ENCODE peak calls at places on chromosomes 6 and 20, in nine cellular contexts. G, S, P, O, W, C, A, B and Y are unnamed samples.

GRCh38 chr6:40754481-40755045 is 167.4 kb upstream of the LRFN2 start:
- DNase-seq in P (no peak), S (no peak), W (no peak), A (no peak), C (no peak), O (no peak), B (peak), G (no peak), Y (no peak)

GRCh38 chr6:110813813-110814487 is 1.3 kb downstream of the CDK19 start:
- DNase-seq in C (peak), A (no peak), P (no peak), W (peak), S (peak), O (peak), G (no peak), B (no peak), Y (no peak)

GRCh38 chr20:6489361-6490154 is 277.9 kb upstream of the BMP2 start:
- DNase-seq in P (no peak), W (no peak), S (no peak), A (peak), O (peak), C (no peak), B (no peak), G (no peak), Y (no peak)

GRCh38 chr6:167965602-167966539 is 31.6 kb upstream of the KIF25 start:
- DNase-seq in C (no peak), S (no peak), W (no peak), P (no peak), G (no peak), O (peak), B (no peak), A (no peak), Y (no peak)

GRCh38 chr6:6008648-6009421 is 2.1 kb upstream of the NRN1 start:
- DNase-seq in G (no peak), C (no peak), B (peak), O (peak), W (peak), P (peak), A (peak), S (peak), Y (peak)

GRCh38 chr20:59255256-59255655 is 45.2 kb upstream of the EDN3 start:
- DNase-seq in S (no peak), W (no peak), P (no peak), O (no peak), C (no peak), A (no peak), B (no peak), G (no peak), Y (no peak)

GRCh38 chr20:24379116-24379927 is 90.1 kb upstream of the SYNDIG1 start:
- DNase-seq in O (no peak), W (no peak), B (no peak), S (no peak), A (no peak), C (peak), G (no peak), P (peak), Y (no peak)

GRCh38 chr6:118719351-118720124 is 68.1 kb upstream of the CEP85L start:
- DNase-seq in G (peak), P (no peak), C (no peak), A (peak), W (no peak), B (no peak), O (no peak), S (no peak), Y (no peak)

GRCh38 chr6:44275271-44275748 is 5.1 kb downstream of the TMEM151B start:
- DNase-seq in W (no peak), P (no peak), S (no peak), B (no peak), G (no peak), A (no peak), C (no peak), O (no peak), Y (no peak)

GRCh38 chr6:158445426-158446085 is 114.3 kb upstream of the TMEM181 start:
- DNase-seq in B (no peak), P (no peak), S (no peak), G (no peak), W (no peak), C (no peak), O (no peak), A (no peak), Y (no peak)

GRCh38 chr20:24605937-24606455 is 136.6 kb downstream of the SYNDIG1 start:
- DNase-seq in C (no peak), P (no peak), W (no peak), A (no peak), B (no peak), O (no peak), G (no peak), S (no peak), Y (no peak)

GRCh38 chr20:21159658-21160380 is 33.9 kb downstream of the KIZ start:
- DNase-seq in B (no peak), S (no peak), C (no peak), A (no peak), P (no peak), O (no peak), W (no peak), G (no peak), Y (no peak)

GRCh38 chr6:135870722-135871121 is 19.2 kb downstream of the PDE7B start:
- DNase-seq in A (no peak), P (no peak), S (no peak), W (no peak), C (peak), O (no peak), G (no peak), B (no peak), Y (no peak)

GRCh38 chr6:118744261-118744941 is 93.0 kb upstream of the CEP85L start:
- DNase-seq in P (no peak), C (peak), W (no peak), O (no peak), B (no peak), G (no peak), A (no peak), S (no peak), Y (no peak)

GRCh38 chr20:7617797-7618196 is 322.5 kb downstream of the HAO1 start:
- DNase-seq in O (no peak), W (no peak), C (no peak), P (no peak), B (no peak), S (no peak), A (no peak), G (no peak), Y (no peak)

GRCh38 chr6:128597956-128598355 is 77.6 kb upstream of the PTPRK start:
- DNase-seq in O (no peak), A (no peak), W (no peak), C (no peak), S (no peak), P (no peak), G (no peak), B (no peak), Y (no peak)

GRCh38 chr20:49595811-49596545 is 28.0 kb upstream of the PTGIS start:
- DNase-seq in O (no peak), S (no peak), B (no peak), G (no peak), W (no peak), A (peak), P (peak), C (peak), Y (no peak)

GRCh38 chr6:88814909-88815308 is 148.5 kb downstream of the RNGTT start:
- DNase-seq in W (no peak), C (no peak), S (no peak), P (no peak), A (peak), B (no peak), O (no peak), G (no peak), Y (no peak)

GRCh38 chr20:47024461-47024937 is 129.9 kb downstream of the EYA2 start:
- DNase-seq in G (no peak), C (peak), O (no peak), P (no peak), W (no peak), A (no peak), B (no peak), S (no peak), Y (no peak)

GRCh38 chr6:7910298-7910653 is 312 bp downstream of the TXNDC5 start:
- DNase-seq in A (no peak), S (no peak), B (no peak), W (no peak), C (no peak), O (no peak), P (no peak), G (no peak), Y (no peak)

GRCh38 chr6:74410630-74411029 is 714.6 kb downstream of the CD109 start:
- DNase-seq in O (no peak), W (no peak), C (no peak), G (no peak), S (no peak), A (no peak), B (no peak), P (no peak), Y (no peak)

GRCh38 chr20:59737073-59737691 is 132.8 kb downstream of the PHACTR3 start:
- DNase-seq in C (no peak), S (no peak), A (peak), P (no peak), B (no peak), G (no peak), O (no peak), W (no peak), Y (no peak)

GRCh38 chr6:137571854-137572253 is 77.7 kb upstream of the OLIG3 start:
- DNase-seq in G (peak), S (peak), P (no peak), W (peak), O (peak), B (peak), C (peak), A (peak), Y (no peak)

GRCh38 chr6:33957391-33958207 is 153.8 kb upstream of the MLN start:
- DNase-seq in A (no peak), P (no peak), B (no peak), C (no peak), O (no peak), S (no peak), G (no peak), W (no peak), Y (no peak)

GRCh38 chr20:41095110-41095969 is 42.0 kb upstream of the PLCG1 start:
- DNase-seq in P (peak), C (peak), W (peak), G (peak), O (peak), B (peak), A (peak), S (peak), Y (no peak)

GRCh38 chr6:84137051-84137375 is 90.4 kb downstream of the CEP162 start:
- DNase-seq in O (no peak), G (no peak), S (no peak), P (no peak), W (no peak), B (no peak), A (no peak), C (no peak), Y (no peak)

GRCh38 chr6:110352603-110353303 is 5.4 kb downstream of the METTL24 start:
- DNase-seq in C (peak), S (peak), G (no peak), W (no peak), A (no peak), O (no peak), B (no peak), P (no peak), Y (no peak)

GRCh38 chr6:55621993-55622392 is 43.0 kb upstream of the HMGCLL1 start:
- DNase-seq in O (no peak), G (no peak), W (no peak), P (no peak), S (no peak), A (no peak), B (no peak), C (no peak), Y (no peak)

GRCh38 chr6:55621244-55621643 is 42.3 kb upstream of the HMGCLL1 start:
- DNase-seq in B (no peak), C (no peak), G (no peak), S (no peak), W (no peak), P (no peak), O (no peak), A (no peak), Y (no peak)

DNA sequence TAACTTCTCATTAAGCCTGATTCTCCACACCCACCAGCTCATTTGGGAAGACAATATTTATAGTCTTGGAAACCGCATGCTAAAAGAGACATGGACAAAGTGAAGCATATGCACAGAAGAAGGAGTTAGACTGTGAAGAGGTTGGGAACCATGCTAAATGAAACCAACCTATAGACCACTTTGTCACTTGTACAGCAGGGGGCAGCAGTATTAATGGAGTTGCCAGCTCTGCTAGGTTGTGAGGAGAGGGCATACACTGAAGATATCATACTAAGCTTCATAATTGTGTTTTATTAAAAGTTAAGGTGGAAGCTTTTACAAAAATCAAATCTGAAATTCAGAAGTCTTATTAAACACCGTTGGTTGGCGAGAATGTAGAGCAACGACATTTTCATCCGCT is 38.3 kb upstream of the HMGCLL1 start:
- DNase-seq in B (peak), C (peak), S (peak), G (no peak), P (no peak), A (no peak), W (peak), O (peak), Y (no peak)
- TF ChIP-seq CTCF in B (peak), C (peak), S (peak), G (no peak), P (no peak), A (no peak), W (peak), O (peak), Y (peak)

GRCh38 chr20:34078540-34078939 is 33.5 kb downstream of the EIF2S2 start:
- DNase-seq in B (no peak), O (no peak), S (no peak), C (no peak), G (no peak), P (no peak), W (no peak), A (no peak), Y (no peak)

GRCh38 chr20:34074101-34074760 is 37.8 kb downstream of the EIF2S2 start:
- DNase-seq in C (no peak), W (no peak), B (no peak), G (no peak), P (no peak), S (no peak), O (no peak), A (no peak), Y (no peak)

GRCh38 chr20:34072778-34073177 is 39.3 kb downstream of the EIF2S2 start:
- DNase-seq in W (no peak), O (no peak), S (no peak), C (no peak), P (no peak), G (no peak), B (no peak), A (no peak), Y (no peak)

GRCh38 chr20:34076952-34077351 is 35.1 kb downstream of the EIF2S2 start:
- DNase-seq in W (no peak), P (no peak), O (no peak), B (no peak), S (no peak), A (no peak), C (no peak), G (no peak), Y (no peak)

GRCh38 chr20:34075647-34076046 is 36.4 kb downstream of the EIF2S2 start:
- DNase-seq in O (no peak), G (no peak), C (no peak), S (no peak), P (no peak), W (no peak), A (no peak), B (peak), Y (no peak)
- TF ChIP-seq CTCF in O (no peak), G (no peak), C (no peak), S (peak), P (no peak), W (peak), A (no peak), B (no peak), Y (no peak)

GRCh38 chr6:46648869-46649488 is 3.6 kb downstream of the CYP39A1 start:
- DNase-seq in P (no peak), G (no peak), S (no peak), A (no peak), B (no peak), O (no peak), W (no peak), C (no peak), Y (no peak)
- TF ChIP-seq CTCF in P (no peak), G (no peak), S (no peak), A (no peak), B (no peak), O (no peak), W (no peak), C (no peak), Y (no peak)

GRCh38 chr6:39664173-39664572 is 61.0 kb downstream of the KIF6 start:
- DNase-seq in C (no peak), O (no peak), W (no peak), G (no peak), B (no peak), A (no peak), S (no peak), P (no peak), Y (no peak)
- TF ChIP-seq CTCF in C (no peak), O (no peak), W (no peak), G (no peak), B (no peak), A (no peak), S (no peak), P (peak), Y (no peak)

GRCh38 chr6:18703546-18703945 is 316.4 kb downstream of the RNF144B start:
- DNase-seq in C (no peak), B (no peak), G (no peak), A (no peak), S (no peak), O (no peak), W (no peak), P (no peak), Y (no peak)
- TF ChIP-seq CTCF in C (no peak), B (no peak), G (no peak), A (no peak), S (no peak), O (no peak), W (no peak), P (no peak), Y (no peak)